ENCODE peak calls at places on chromosomes 2 and 18, in nine cellular contexts. J, O, N, S, A, B, C, D and R are unnamed samples.

GRCh38 chr2:144517825-144518699 is 1.9 kb downstream of the ZEB2 start:
- DNase-seq in J (no peak), O (no peak), N (no peak), S (no peak), A (no peak), B (no peak), C (no peak), D (no peak), R (no peak)

GRCh38 chr2:206212673-206213513 is 53.2 kb downstream of the EEF1B2 start:
- DNase-seq in J (no peak), O (no peak), N (peak; percentile 7), S (no peak), A (no peak), B (no peak), C (no peak), D (no peak), R (no peak)

GRCh38 chr2:211035548-211036185 is 479.3 kb downstream of the CPS1 start:
- DNase-seq in J (no peak), O (no peak), N (peak; percentile 5), S (peak; percentile 49), A (no peak), B (peak; percentile 7), C (no peak), D (peak; percentile 9), R (peak; percentile 26)

GRCh38 chr2:202032841-202033316 is 776 bp upstream of the FZD7 start:
- DNase-seq in J (peak; percentile 70), O (peak; percentile 54), N (no peak), S (peak; percentile 51), A (no peak), B (peak; percentile 17), C (no peak), D (no peak), R (peak; percentile 77)

GRCh38 chr2:150586858-150587257 is 99.4 kb upstream of the RND3 start:
- DNase-seq in J (no peak), O (no peak), N (no peak), S (peak; percentile 74), A (no peak), B (no peak), C (no peak), D (no peak), R (no peak)

GRCh38 chr18:31736630-31737029 is 24.1 kb downstream of the SLC25A52 start:
- DNase-seq in J (no peak), O (no peak), N (no peak), S (no peak), A (no peak), B (peak; percentile 94), C (no peak), D (no peak), R (no peak)

GRCh38 chr2:3654031-3654430 is 4.0 kb upstream of the ALLC start:
- DNase-seq in J (no peak), O (no peak), N (no peak), S (no peak), A (no peak), B (no peak), C (no peak), D (no peak), R (no peak)

GRCh38 chr2:141767051-141767450 is 363.8 kb downstream of the LRP1B start:
- DNase-seq in J (no peak), O (no peak), N (no peak), S (peak; percentile 36), A (no peak), B (no peak), C (no peak), D (no peak), R (no peak)

GRCh38 chr2:191678437-191679110 is 638 bp downstream of the NABP1 start:
- DNase-seq in J (peak; percentile 59), O (no peak), N (no peak), S (peak; percentile 73), A (no peak), B (peak; percentile 14), C (no peak), D (no peak), R (no peak)

GRCh38 chr18:59570101-59570875 is 126.9 kb downstream of the CCBE1 start:
- DNase-seq in J (no peak), O (no peak), N (no peak), S (no peak), A (no peak), B (no peak), C (no peak), D (no peak), R (no peak)

GRCh38 chr2:151827564-151828142 is 568 bp downstream of the ARL5A start:
- DNase-seq in J (peak; percentile 17), O (no peak), N (peak; percentile 33), S (peak; percentile 26), A (no peak), B (no peak), C (peak; percentile 13), D (no peak), R (peak; percentile 14)

GRCh38 chr2:134917219-134917957 is 1.2 kb upstream of the CCNT2 start:
- DNase-seq in J (peak; percentile 19), O (no peak), N (no peak), S (peak; percentile 9), A (no peak), B (no peak), C (no peak), D (no peak), R (peak; percentile 8)

GRCh38 chr2:10241641-10242430 is 60.9 kb upstream of the HPCAL1 start:
- DNase-seq in J (no peak), O (no peak), N (no peak), S (no peak), A (no peak), B (no peak), C (no peak), D (no peak), R (no peak)

GRCh38 chr2:20189299-20189931 is 35.5 kb downstream of the SDC1 start:
- DNase-seq in J (no peak), O (no peak), N (no peak), S (no peak), A (no peak), B (no peak), C (no peak), D (no peak), R (no peak)

GRCh38 chr18:79068299-79068945 is 772 bp upstream of the ATP9B start:
- DNase-seq in J (no peak), O (no peak), N (peak; percentile 29), S (peak; percentile 15), A (no peak), B (peak; percentile 49), C (no peak), D (no peak), R (no peak)

GRCh38 chr2:161163438-161163837 is 3.2 kb downstream of the TANK start:
- DNase-seq in J (no peak), O (no peak), N (no peak), S (no peak), A (no peak), B (peak; percentile 7), C (no peak), D (no peak), R (no peak)

GRCh38 chr2:169393068-169393590 is 30.8 kb upstream of the LRP2 start:
- DNase-seq in J (no peak), O (peak; percentile 19), N (no peak), S (peak; percentile 58), A (no peak), B (no peak), C (no peak), D (no peak), R (no peak)

GRCh38 chr2:172052000-172052983 is 33.0 kb upstream of the DLX1 start:
- DNase-seq in J (no peak), O (no peak), N (peak; percentile 77), S (no peak), A (no peak), B (no peak), C (no peak), D (no peak), R (no peak)

GRCh38 chr18:50783553-50783952 is 36.3 kb downstream of the MRO start:
- DNase-seq in J (no peak), O (no peak), N (no peak), S (no peak), A (no peak), B (no peak), C (no peak), D (no peak), R (no peak)

GRCh38 chr2:26710743-26711456 is 18.4 kb downstream of the KCNK3 start:
- DNase-seq in J (no peak), O (no peak), N (no peak), S (no peak), A (no peak), B (no peak), C (no peak), D (no peak), R (no peak)

GRCh38 chr2:113175736-113176695 is 2.2 kb downstream of the PSD4 start:
- DNase-seq in J (no peak), O (no peak), N (no peak), S (no peak), A (no peak), B (no peak), C (no peak), D (no peak), R (no peak)

GRCh38 chr2:29174937-29175336 is 59.7 kb downstream of the CLIP4 start:
- DNase-seq in J (no peak), O (no peak), N (no peak), S (no peak), A (no peak), B (no peak), C (no peak), D (no peak), R (no peak)

GRCh38 chr2:235084424-235084823 is 132.6 kb downstream of the SH3BP4 start:
- DNase-seq in J (no peak), O (no peak), N (no peak), S (no peak), A (no peak), B (no peak), C (no peak), D (no peak), R (no peak)

GRCh38 chr2:4937550-4937949 is 754.6 kb upstream of the SOX11 start:
- DNase-seq in J (no peak), O (peak; percentile 25), N (no peak), S (no peak), A (no peak), B (no peak), C (no peak), D (no peak), R (no peak)

GRCh38 chr2:43824951-43825493 is 13.6 kb downstream of the ABCG5 start:
- DNase-seq in J (no peak), O (no peak), N (no peak), S (no peak), A (no peak), B (no peak), C (no peak), D (no peak), R (no peak)

GRCh38 chr2:38509322-38509946 is 93.3 kb downstream of the HNRNPLL start:
- DNase-seq in J (no peak), O (no peak), N (no peak), S (peak; percentile 59), A (no peak), B (no peak), C (no peak), D (no peak), R (no peak)

GRCh38 chr18:79645291-79645983 is 34.2 kb upstream of the CTDP1 start:
- DNase-seq in J (no peak), O (no peak), N (no peak), S (no peak), A (no peak), B (peak; percentile 95), C (no peak), D (no peak), R (no peak)

GRCh38 chr2:213187833-213188532 is 36.6 kb upstream of the IKZF2 start:
- DNase-seq in J (no peak), O (no peak), N (no peak), S (peak; percentile 34), A (no peak), B (no peak), C (no peak), D (no peak), R (peak; percentile 80)

GRCh38 chr2:69815717-69816116 is 13.7 kb upstream of the GMCL1 start:
- DNase-seq in J (no peak), O (no peak), N (no peak), S (no peak), A (no peak), B (no peak), C (no peak), D (no peak), R (no peak)

GRCh38 chr18:52219102-52219501 is 120.9 kb upstream of the DCC start:
- DNase-seq in J (no peak), O (no peak), N (no peak), S (no peak), A (no peak), B (no peak), C (no peak), D (no peak), R (no peak)

GRCh38 chr18:48186084-48186798 is 222.9 kb downstream of the ZBTB7C start:
- DNase-seq in J (peak; percentile 39), O (no peak), N (no peak), S (peak; percentile 89), A (no peak), B (no peak), C (no peak), D (no peak), R (peak; percentile 51)